ENCODE peak calls at places on chromosomes 3 and 15, in ten cellular contexts. G, D, X, F, C, Q, Y, Z, S and T are unnamed samples.

GRCh38 chr3:4627651-4628375 is 134.7 kb downstream of the ITPR1 start:
- DNase-seq in G (no peak), D (no peak), X (no peak), F (no peak), C (no peak), Q (no peak), Y (no peak), Z (no peak), S (no peak), T (no peak)

GRCh38 chr15:35784745-35785144 is 238.8 kb upstream of the DPH6 start:
- DNase-seq in G (no peak), D (no peak), X (no peak), F (peak), C (no peak), Q (peak), Y (no peak), Z (peak), S (no peak), T (no peak)

GRCh38 chr3:128354788-128355548 is 111.7 kb downstream of the DNAJB8 start:
- DNase-seq in G (no peak), D (no peak), X (no peak), F (no peak), C (peak), Q (no peak), Y (no peak), Z (no peak), S (no peak), T (no peak)

GRCh38 chr3:127733781-127734180 is 61.0 kb downstream of the ABTB1 start:
- DNase-seq in G (no peak), D (no peak), X (no peak), F (no peak), C (peak), Q (no peak), Y (no peak), Z (no peak), S (no peak), T (no peak)

GRCh38 chr3:13102386-13103345 is 29.4 kb upstream of the IQSEC1 start:
- DNase-seq in G (no peak), D (no peak), X (no peak), F (no peak), C (peak), Q (no peak), Y (no peak), Z (no peak), S (peak), T (no peak)

GRCh38 chr3:148077318-148077923 is 620.3 kb upstream of the AGTR1 start:
- DNase-seq in G (peak), D (peak), X (no peak), F (peak), C (no peak), Q (peak), Y (peak), Z (no peak), S (no peak), T (no peak)

GRCh38 chr3:159798951-159799350 is 189.7 kb upstream of the IL12A start:
- DNase-seq in G (peak), D (peak), X (no peak), F (no peak), C (no peak), Q (no peak), Y (no peak), Z (peak), S (no peak), T (peak)

GRCh38 chr3:156761713-156762575 is 64.2 kb upstream of the LEKR1 start:
- DNase-seq in G (peak), D (peak), X (no peak), F (peak), C (no peak), Q (no peak), Y (peak), Z (no peak), S (no peak), T (no peak)

GRCh38 chr3:181609156-181609767 is 102.5 kb upstream of the SOX2 start:
- DNase-seq in G (no peak), D (no peak), X (no peak), F (no peak), C (no peak), Q (peak), Y (no peak), Z (no peak), S (no peak), T (no peak)

GRCh38 chr15:70098170-70098460 is 398 bp upstream of the TLE3 start:
- DNase-seq in G (no peak), D (no peak), X (no peak), F (no peak), C (no peak), Q (no peak), Y (no peak), Z (no peak), S (no peak), T (no peak)

GRCh38 chr3:146218880-146219866 is 31.7 kb downstream of the PLSCR4 start:
- DNase-seq in G (peak), D (peak), X (no peak), F (peak), C (no peak), Q (peak), Y (peak), Z (peak), S (no peak), T (no peak)

GRCh38 chr3:67976683-67977082 is 322.3 kb upstream of the SUCLG2 start:
- DNase-seq in G (no peak), D (no peak), X (no peak), F (no peak), C (no peak), Q (no peak), Y (no peak), Z (no peak), S (no peak), T (no peak)

GRCh38 chr3:9349321-9350117 is 13.3 kb upstream of the THUMPD3 start:
- DNase-seq in G (peak), D (peak), X (no peak), F (peak), C (no peak), Q (no peak), Y (peak), Z (peak), S (no peak), T (peak)

GRCh38 chr3:43727930-43728329 is 37.2 kb downstream of the ABHD5 start:
- DNase-seq in G (peak), D (peak), X (no peak), F (peak), C (no peak), Q (no peak), Y (peak), Z (no peak), S (no peak), T (no peak)

GRCh38 chr3:136110481-136110880 is 85.7 kb downstream of the MSL2 start:
- DNase-seq in G (no peak), D (no peak), X (no peak), F (no peak), C (no peak), Q (no peak), Y (no peak), Z (no peak), S (no peak), T (no peak)

GRCh38 chr15:89150286-89150685 is 62.0 kb downstream of the ABHD2 start:
- DNase-seq in G (no peak), D (no peak), X (no peak), F (no peak), C (no peak), Q (peak), Y (no peak), Z (no peak), S (no peak), T (no peak)

GRCh38 chr3:57753016-57753415 is 3.1 kb upstream of the SLMAP start:
- DNase-seq in G (no peak), D (no peak), X (no peak), F (no peak), C (no peak), Q (no peak), Y (no peak), Z (no peak), S (no peak), T (no peak)

GRCh38 chr15:91752081-91752810 is 101.3 kb upstream of the SLCO3A1 start:
- DNase-seq in G (no peak), D (no peak), X (no peak), F (no peak), C (no peak), Q (no peak), Y (no peak), Z (no peak), S (no peak), T (no peak)

GRCh38 chr15:67835349-67836133 is 4.3 kb downstream of the RNU6-1 start:
- DNase-seq in G (no peak), D (no peak), X (no peak), F (no peak), C (peak), Q (peak), Y (no peak), Z (no peak), S (peak), T (no peak)

GRCh38 chr3:113439576-113439975 is 1.7 kb downstream of the CFAP44 start:
- DNase-seq in G (no peak), D (peak), X (no peak), F (no peak), C (no peak), Q (no peak), Y (peak), Z (no peak), S (no peak), T (no peak)

GRCh38 chr3:153901152-153901551 is 220.0 kb upstream of the ARHGEF26 start:
- DNase-seq in G (no peak), D (no peak), X (no peak), F (no peak), C (no peak), Q (no peak), Y (peak), Z (no peak), S (no peak), T (no peak)

GRCh38 chr3:153906366-153906765 is 214.8 kb upstream of the ARHGEF26 start:
- DNase-seq in G (no peak), D (no peak), X (no peak), F (no peak), C (no peak), Q (no peak), Y (no peak), Z (no peak), S (no peak), T (no peak)

GRCh38 chr3:153897842-153898241 is 223.3 kb upstream of the ARHGEF26 start:
- DNase-seq in G (no peak), D (no peak), X (no peak), F (no peak), C (no peak), Q (no peak), Y (no peak), Z (no peak), S (no peak), T (no peak)

GRCh38 chr3:153901991-153902390 is 219.2 kb upstream of the ARHGEF26 start:
- DNase-seq in G (no peak), D (peak), X (no peak), F (no peak), C (no peak), Q (no peak), Y (peak), Z (no peak), S (no peak), T (no peak)

DNA sequence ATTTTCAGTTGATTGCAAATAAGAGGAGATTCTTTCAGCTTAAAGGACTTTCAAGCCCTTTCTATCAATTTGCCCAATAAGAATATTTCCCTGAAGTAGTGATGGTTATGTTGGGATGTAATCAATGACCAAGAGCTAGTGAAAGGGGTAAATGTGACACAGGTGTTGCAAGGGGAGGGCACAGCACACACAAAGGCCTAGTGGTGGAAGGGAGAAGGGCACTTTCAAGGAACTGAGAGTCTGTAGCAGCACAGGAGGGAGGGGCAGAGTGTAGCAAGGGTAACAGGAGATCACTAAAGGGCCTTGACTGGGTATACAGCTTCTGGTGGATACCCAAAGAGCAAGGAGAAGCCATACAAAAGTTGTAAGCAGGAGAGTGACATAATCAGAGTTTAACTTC is 217.8 kb upstream of the ARHGEF26 start:
- DNase-seq in G (no peak), D (no peak), X (no peak), F (no peak), C (no peak), Q (peak), Y (no peak), Z (no peak), S (no peak), T (no peak)
- TF ChIP-seq CTCF in G (no peak), D (no peak), X (no peak), F (no peak), C (no peak), Q (peak), Y (no peak), Z (no peak), S (no peak), T (no peak)

DNA sequence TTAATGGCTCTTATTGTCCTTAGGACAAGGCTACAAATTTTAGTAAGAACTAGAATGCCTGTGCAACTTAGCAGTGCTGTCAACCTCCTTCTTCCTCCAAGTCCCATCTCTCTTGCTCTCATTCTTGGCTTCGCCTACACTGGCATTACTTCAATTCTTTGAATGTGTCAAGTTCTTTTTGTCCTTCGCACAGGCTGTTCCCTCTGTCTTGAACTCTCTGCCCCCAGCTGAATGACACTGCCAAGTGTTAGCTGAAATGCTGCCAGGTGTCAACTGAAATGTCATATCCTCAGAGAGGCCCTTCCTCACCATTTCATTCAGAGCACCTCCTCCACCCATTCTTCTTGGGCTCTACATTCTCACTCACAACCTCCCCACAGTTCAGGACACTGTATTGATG is 48.8 kb upstream of the PSMD6 start:
- DNase-seq in G (no peak), D (no peak), X (no peak), F (no peak), C (no peak), Q (no peak), Y (no peak), Z (no peak), S (no peak), T (no peak)
- H3K4me3 ChIP-seq in G (no peak), D (no peak), X (no peak), F (no peak), C (no peak), Q (no peak), Y (no peak), Z (no peak), S (no peak), T (no peak)

GRCh38 chr15:94526071-94526689 is 294.8 kb downstream of the MCTP2 start:
- DNase-seq in G (peak), D (no peak), X (no peak), F (no peak), C (no peak), Q (peak), Y (no peak), Z (no peak), S (no peak), T (no peak)
- TF ChIP-seq CTCF in G (peak), D (no peak), X (no peak), F (peak), C (no peak), Q (peak), Y (no peak), Z (peak), S (no peak), T (peak)

DNA sequence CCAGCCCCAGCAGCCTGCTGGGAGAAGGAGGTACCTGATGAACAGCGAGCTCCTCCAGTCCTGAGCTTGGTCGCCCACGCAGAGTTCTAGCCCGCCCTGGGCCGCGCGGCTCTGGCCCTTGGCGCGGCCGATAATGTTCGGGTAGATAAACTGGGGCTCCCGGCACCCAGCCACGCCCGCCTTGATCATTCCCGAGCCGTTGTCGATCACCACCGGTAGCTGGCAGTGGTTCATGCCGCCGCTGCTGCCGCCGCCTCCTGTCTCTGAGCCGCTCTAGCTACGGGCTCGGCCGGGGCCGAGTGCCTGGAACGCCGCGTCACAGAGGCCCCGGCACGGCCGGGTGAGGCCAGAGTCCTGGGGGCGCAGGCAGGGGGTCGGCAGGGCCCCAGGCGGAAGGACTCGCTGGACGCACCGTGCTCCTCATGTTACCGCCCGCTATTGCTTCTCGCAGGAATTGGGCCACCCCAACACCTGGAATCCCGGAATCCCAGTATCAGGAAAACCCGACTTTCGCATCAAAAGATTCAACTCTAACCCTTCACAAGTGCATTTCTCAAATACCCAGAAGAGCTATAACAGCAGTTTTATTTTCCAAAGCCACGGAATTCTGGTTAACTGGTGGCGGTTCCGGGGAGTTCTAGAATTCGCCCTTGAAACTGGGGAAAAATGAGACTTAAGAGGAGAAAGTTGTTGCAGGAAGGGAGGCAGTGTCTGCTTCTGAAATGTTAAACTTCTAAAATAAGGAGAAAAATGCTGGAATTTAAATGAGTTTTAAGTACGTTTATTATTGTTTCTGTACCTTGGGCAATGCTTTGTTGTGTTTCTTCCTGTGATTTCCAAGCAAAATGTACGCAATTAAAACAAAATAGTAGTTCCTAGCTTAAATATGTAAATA is at the start of gene ACTRT3:
- DNase-seq in G (peak), D (peak), X (no peak), F (peak), C (peak), Q (peak), Y (peak), Z (no peak), S (peak), T (no peak)
- H3K4me3 ChIP-seq in G (peak), D (peak), X (peak), F (peak), C (peak), Q (peak), Y (peak), Z (peak), S (peak), T (peak)